ENCODE peak calls at places on chromosome 15, in six cellular contexts. One of them, this sample, is unnamed.

GRCh38 chr15:66943456-66944095 is 121.8 kb upstream of the SMAD3 start:
- DNase-seq in SK-N-SH: no peak
- DNase-seq in HCT116: no peak
- DNase-seq in H1: no peak
- DNase-seq in GM12878: no peak
- DNase-seq in K562: no peak
- DNase-seq in this sample: peak; percentile 33

GRCh38 chr15:45199136-45199810 is 11.5 kb upstream of the SHF start:
- DNase-seq in SK-N-SH: no peak
- DNase-seq in HCT116: no peak
- DNase-seq in H1: no peak
- DNase-seq in GM12878: peak; percentile 34
- DNase-seq in K562: no peak
- DNase-seq in this sample: no peak

GRCh38 chr15:58528197-58528870 is 96.5 kb downstream of the LIPC start:
- DNase-seq in SK-N-SH: no peak
- DNase-seq in HCT116: no peak
- DNase-seq in H1: no peak
- DNase-seq in GM12878: no peak
- DNase-seq in K562: no peak
- DNase-seq in this sample: no peak

GRCh38 chr15:56759450-56759845 is 26.1 kb upstream of the ZNF280D start:
- DNase-seq in SK-N-SH: no peak
- DNase-seq in HCT116: no peak
- DNase-seq in H1: no peak
- DNase-seq in GM12878: no peak
- DNase-seq in K562: no peak
- DNase-seq in this sample: no peak

GRCh38 chr15:64653757-64654156 is 121.6 kb downstream of the RBPMS2 start:
- DNase-seq in SK-N-SH: no peak
- DNase-seq in HCT116: no peak
- DNase-seq in H1: no peak
- DNase-seq in GM12878: no peak
- DNase-seq in K562: no peak
- DNase-seq in this sample: no peak

GRCh38 chr15:39283531-39283930 is 297.3 kb upstream of the THBS1 start:
- DNase-seq in SK-N-SH: no peak
- DNase-seq in HCT116: no peak
- DNase-seq in H1: no peak
- DNase-seq in GM12878: no peak
- DNase-seq in K562: no peak
- DNase-seq in this sample: no peak

GRCh38 chr15:58459562-58459961 is 27.8 kb downstream of the LIPC start:
- DNase-seq in SK-N-SH: no peak
- DNase-seq in HCT116: no peak
- DNase-seq in H1: no peak
- DNase-seq in GM12878: no peak
- DNase-seq in K562: no peak
- DNase-seq in this sample: no peak

GRCh38 chr15:67127925-67128324 is 62.5 kb downstream of the SMAD3 start:
- DNase-seq in SK-N-SH: no peak
- DNase-seq in HCT116: peak; percentile 76
- DNase-seq in H1: no peak
- DNase-seq in GM12878: no peak
- DNase-seq in K562: no peak
- DNase-seq in this sample: no peak

GRCh38 chr15:41513282-41514227 is at the start of gene LTK:
- DNase-seq in SK-N-SH: peak; percentile 75
- DNase-seq in HCT116: peak; percentile 65
- DNase-seq in H1: no peak
- DNase-seq in GM12878: no peak
- DNase-seq in K562: peak; percentile 91
- DNase-seq in this sample: no peak

GRCh38 chr15:75650908-75651809 is 3.4 kb downstream of the SNX33 start:
- DNase-seq in SK-N-SH: no peak
- DNase-seq in HCT116: no peak
- DNase-seq in H1: no peak
- DNase-seq in GM12878: no peak
- DNase-seq in K562: peak; percentile 89
- DNase-seq in this sample: no peak

GRCh38 chr15:42933886-42934667 is 13.5 kb upstream of the TTBK2 start:
- DNase-seq in SK-N-SH: no peak
- DNase-seq in HCT116: no peak
- DNase-seq in H1: no peak
- DNase-seq in GM12878: no peak
- DNase-seq in K562: no peak
- DNase-seq in this sample: no peak

GRCh38 chr15:35674873-35675781 is 129.2 kb upstream of the DPH6 start:
- DNase-seq in SK-N-SH: peak; percentile 42
- DNase-seq in HCT116: no peak
- DNase-seq in H1: no peak
- DNase-seq in GM12878: peak; percentile 12
- DNase-seq in K562: peak; percentile 24
- DNase-seq in this sample: no peak

GRCh38 chr15:31977812-31978662 is 52.3 kb upstream of the CHRNA7 start:
- DNase-seq in SK-N-SH: peak; percentile 86
- DNase-seq in HCT116: peak; percentile 32
- DNase-seq in H1: no peak
- DNase-seq in GM12878: no peak
- DNase-seq in K562: peak; percentile 65
- DNase-seq in this sample: peak; percentile 22

GRCh38 chr15:99707481-99708270 is 25.6 kb downstream of the LYSMD4 start:
- DNase-seq in SK-N-SH: no peak
- DNase-seq in HCT116: no peak
- DNase-seq in H1: no peak
- DNase-seq in GM12878: no peak
- DNase-seq in K562: no peak
- DNase-seq in this sample: no peak

GRCh38 chr15:31235298-31236183 is 91.1 kb upstream of the KLF13 start:
- DNase-seq in SK-N-SH: peak; percentile 85
- DNase-seq in HCT116: no peak
- DNase-seq in H1: no peak
- DNase-seq in GM12878: no peak
- DNase-seq in K562: no peak
- DNase-seq in this sample: no peak

DNA sequence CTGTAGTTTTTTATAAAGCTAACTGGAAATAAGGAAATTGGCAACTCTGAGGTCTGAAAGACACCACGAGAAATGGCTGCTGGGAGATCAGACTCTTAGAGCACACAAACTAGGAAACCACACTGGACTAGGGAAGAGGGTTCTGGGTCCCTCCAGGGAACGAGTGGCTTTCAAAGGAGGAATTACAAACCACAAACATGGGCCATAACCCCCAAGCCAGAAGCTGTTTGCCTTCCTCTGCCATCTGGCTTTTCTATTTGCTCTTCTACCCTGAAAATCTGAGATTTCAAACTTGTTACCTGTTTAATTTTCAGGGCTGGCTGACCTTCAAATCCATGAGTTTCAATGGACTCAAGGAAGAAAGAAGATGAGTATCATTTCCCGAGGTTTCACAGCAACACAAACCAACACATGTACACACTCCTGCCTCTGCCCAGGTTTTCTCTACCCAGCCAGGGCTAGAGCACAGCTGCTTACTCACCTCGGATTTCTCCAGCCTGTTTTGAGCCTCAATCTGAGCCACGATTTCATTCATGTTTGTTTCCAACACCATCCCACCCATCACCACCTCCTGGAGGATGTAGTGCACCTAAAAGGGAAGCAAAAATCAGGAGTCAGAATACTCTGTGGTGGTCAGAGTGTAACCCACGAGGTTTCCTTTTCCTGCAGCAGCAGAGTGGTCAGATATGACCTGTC is 22.6 kb upstream of the ANPEP start:
- DNase-seq in SK-N-SH: no peak
- DNase-seq in HCT116: no peak
- DNase-seq in H1: no peak
- DNase-seq in GM12878: no peak
- DNase-seq in K562: no peak
- DNase-seq in this sample: no peak
- TF ChIP-seq JUND in SK-N-SH: peak; percentile 10
- TF ChIP-seq JUND in HCT116: no peak
- TF ChIP-seq JUND in H1: no peak
- TF ChIP-seq JUND in GM12878: no peak
- TF ChIP-seq JUND in K562: no peak
- TF ChIP-seq JUND in this sample: no peak

DNA sequence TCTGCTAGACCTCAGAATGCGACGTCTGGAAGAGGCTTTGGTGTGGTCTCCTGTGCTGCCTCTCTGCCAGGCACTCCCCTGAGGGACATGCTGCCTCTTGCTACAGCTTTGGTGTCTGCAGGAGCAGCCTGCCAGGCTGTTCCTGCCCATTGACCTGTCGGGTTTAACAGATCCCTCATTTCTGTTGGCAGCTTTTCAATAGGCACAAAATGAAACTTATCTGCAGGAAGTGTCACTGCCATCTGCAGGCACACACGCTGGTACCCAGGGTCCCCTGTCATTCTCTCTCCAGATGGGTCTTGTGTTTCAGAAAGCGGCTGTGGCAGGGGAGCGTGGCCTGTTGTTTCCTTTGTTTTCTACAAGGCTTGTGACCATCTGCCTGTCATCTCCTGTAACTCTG is 328.3 kb upstream of the CHRM5 start:
- DNase-seq in SK-N-SH: peak; percentile 74
- DNase-seq in HCT116: no peak
- DNase-seq in H1: no peak
- DNase-seq in GM12878: no peak
- DNase-seq in K562: no peak
- DNase-seq in this sample: no peak
- TF ChIP-seq JUND in SK-N-SH: no peak
- TF ChIP-seq JUND in HCT116: no peak
- TF ChIP-seq JUND in H1: no peak
- TF ChIP-seq JUND in GM12878: no peak
- TF ChIP-seq JUND in K562: no peak
- TF ChIP-seq JUND in this sample: no peak

DNA sequence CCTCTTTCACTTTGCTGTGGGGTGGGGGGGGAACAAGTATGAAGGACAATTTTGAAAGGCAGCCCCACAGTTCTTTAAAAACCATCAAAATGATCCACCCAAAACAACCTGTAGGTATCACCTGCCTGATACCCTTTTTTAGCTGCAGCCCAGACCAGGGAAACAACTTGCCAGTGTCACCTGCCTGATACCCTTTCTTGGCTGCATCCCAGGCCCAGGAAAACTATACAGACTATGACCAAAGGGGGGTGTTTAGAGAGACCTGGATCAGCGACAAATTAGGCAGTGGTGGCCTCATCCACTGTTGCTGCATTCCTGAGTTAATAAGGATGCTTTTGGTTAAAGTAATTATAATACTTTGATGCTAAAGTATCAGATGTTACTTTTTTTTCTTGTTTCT is 122.0 kb downstream of the VPS13C start:
- DNase-seq in SK-N-SH: no peak
- DNase-seq in HCT116: no peak
- DNase-seq in H1: no peak
- DNase-seq in GM12878: no peak
- DNase-seq in K562: no peak
- DNase-seq in this sample: no peak
- TF ChIP-seq JUND in SK-N-SH: no peak
- TF ChIP-seq JUND in HCT116: no peak
- TF ChIP-seq JUND in H1: no peak
- TF ChIP-seq JUND in GM12878: no peak
- TF ChIP-seq JUND in K562: no peak
- TF ChIP-seq JUND in this sample: no peak

GRCh38 chr15:62742409-62743171 is 300.0 kb upstream of the TPM1 start:
- DNase-seq in SK-N-SH: peak; percentile 77
- DNase-seq in HCT116: peak; percentile 42
- DNase-seq in H1: no peak
- DNase-seq in GM12878: no peak
- DNase-seq in K562: peak; percentile 59
- DNase-seq in this sample: peak; percentile 24
- TF ChIP-seq JUND in SK-N-SH: peak; percentile 57
- TF ChIP-seq JUND in HCT116: no peak
- TF ChIP-seq JUND in H1: no peak
- TF ChIP-seq JUND in GM12878: no peak
- TF ChIP-seq JUND in K562: no peak
- TF ChIP-seq JUND in this sample: no peak

GRCh38 chr15:77519540-77519939 is 98.9 kb downstream of the HMG20A start:
- DNase-seq in SK-N-SH: no peak
- DNase-seq in HCT116: no peak
- DNase-seq in H1: no peak
- DNase-seq in GM12878: no peak
- DNase-seq in K562: no peak
- DNase-seq in this sample: no peak
- TF ChIP-seq JUND in SK-N-SH: no peak
- TF ChIP-seq JUND in HCT116: no peak
- TF ChIP-seq JUND in H1: no peak
- TF ChIP-seq JUND in GM12878: no peak
- TF ChIP-seq JUND in K562: no peak
- TF ChIP-seq JUND in this sample: no peak

DNA sequence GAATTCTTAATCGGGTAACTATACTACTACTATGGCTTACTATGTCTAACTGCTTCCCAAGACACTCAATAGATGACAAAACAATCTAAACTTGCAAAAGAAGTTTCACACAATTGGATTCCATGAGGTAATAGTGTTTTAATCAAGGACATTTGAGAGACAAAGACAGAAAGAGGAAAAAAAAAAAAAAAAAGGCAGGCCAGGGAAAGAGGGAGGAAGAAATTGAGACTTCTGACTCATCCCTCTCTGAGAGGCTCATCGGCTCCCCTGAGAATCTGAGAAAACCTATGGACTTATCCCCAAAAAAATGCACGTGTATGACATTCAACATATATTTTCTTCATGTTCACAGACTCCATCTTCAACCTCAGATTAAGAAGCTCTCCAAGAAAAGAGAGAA is 61.0 kb downstream of the SCAPER start:
- DNase-seq in SK-N-SH: no peak
- DNase-seq in HCT116: no peak
- DNase-seq in H1: no peak
- DNase-seq in GM12878: no peak
- DNase-seq in K562: no peak
- DNase-seq in this sample: no peak
- TF ChIP-seq JUND in SK-N-SH: peak; percentile 10
- TF ChIP-seq JUND in HCT116: no peak
- TF ChIP-seq JUND in H1: no peak
- TF ChIP-seq JUND in GM12878: no peak
- TF ChIP-seq JUND in K562: no peak
- TF ChIP-seq JUND in this sample: no peak

This sample was measured in T47D.